ENCODE peak calls at places on chromosomes 3 and 15, in five cellular contexts. Z is kidney, Y is transverse colon, M is heart right ventricle, K is IMR-90. E is an unnamed sample. For H3K36me3, the result is how much of the 10 kb centered on the place peaks cover.

GRCh38 chr3:8436667-8437287 is 64.8 kb upstream of the LMCD1 start:
- DNase-seq in Y (no peak), Z (peak), M (no peak), K (no peak), E (no peak)

GRCh38 chr3:12750658-12751071 is 8.4 kb downstream of the TMEM40 start:
- DNase-seq in K (peak), Z (no peak), Y (no peak), M (no peak), E (no peak)

GRCh38 chr3:126351771-126352475 is 5.3 kb downstream of the KLF15 start:
- DNase-seq in Z (peak), Y (peak), K (no peak), M (no peak), E (peak)

GRCh38 chr3:189530822-189531221 is 100.4 kb upstream of the TP63 start:
- DNase-seq in Z (no peak), M (no peak), K (no peak), Y (no peak), E (no peak)

GRCh38 chr3:106840319-106840718 is 536.9 kb upstream of the CCDC54 start:
- DNase-seq in K (no peak), Z (no peak), Y (no peak), M (no peak), E (no peak)

GRCh38 chr15:95596487-95596886 is 734.0 kb upstream of the NR2F2 start:
- DNase-seq in K (no peak), Y (no peak), M (no peak), Z (peak), E (no peak)

GRCh38 chr3:123031051-123031450 is 3.5 kb upstream of the SEMA5B start:
- DNase-seq in Z (no peak), K (no peak), Y (no peak), M (no peak), E (no peak)

GRCh38 chr3:160450846-160451245 is 1.3 kb upstream of the TRIM59 start:
- DNase-seq in M (no peak), Z (no peak), Y (no peak), K (peak), E (no peak)

GRCh38 chr15:62392411-62392810 is 227.3 kb upstream of the C2CD4B start:
- DNase-seq in Y (peak), M (peak), K (peak), Z (no peak), E (peak)

GRCh38 chr3:31364711-31365110 is 168.0 kb upstream of the STT3B start:
- DNase-seq in K (peak), M (no peak), Z (no peak), Y (no peak), E (no peak)

GRCh38 chr3:4988815-4989648 is 9.8 kb downstream of the BHLHE40 start:
- DNase-seq in Z (peak), K (peak), Y (peak), M (no peak), E (peak)

GRCh38 chr3:160448845-160449659 is 534 bp downstream of the TRIM59 start:
- DNase-seq in K (peak), M (peak), Z (peak), Y (no peak), E (no peak)

GRCh38 chr3:72232777-72233176 is 447.8 kb upstream of the PROK2 start:
- DNase-seq in K (no peak), Y (no peak), M (no peak), Z (no peak), E (no peak)

GRCh38 chr3:139204756-139205155 is 139.1 kb upstream of the MRPS22 start:
- DNase-seq in Y (no peak), K (peak), M (no peak), Z (no peak), E (no peak)

GRCh38 chr3:57152150-57152549 is 13.0 kb downstream of the IL17RD start:
- DNase-seq in K (no peak), Y (no peak), Z (no peak), M (peak), E (no peak)

GRCh38 chr3:150265305-150265704 is 142.8 kb upstream of the TSC22D2 start:
- DNase-seq in M (no peak), K (no peak), Z (no peak), Y (no peak), E (no peak)

GRCh38 chr15:74202461-74203401 is at the start of gene STRA6:
- DNase-seq in Y (no peak), Z (no peak), K (no peak), M (no peak), E (no peak)

GRCh38 chr15:40279437-40280141 is 3.3 kb downstream of the ANKRD63 start:
- DNase-seq in K (no peak), Z (no peak), Y (peak), M (peak), E (peak)

GRCh38 chr3:13882876-13883275 is 3.0 kb upstream of the WNT7A start:
- DNase-seq in Y (no peak), K (no peak), Z (no peak), M (no peak), E (no peak)

DNA sequence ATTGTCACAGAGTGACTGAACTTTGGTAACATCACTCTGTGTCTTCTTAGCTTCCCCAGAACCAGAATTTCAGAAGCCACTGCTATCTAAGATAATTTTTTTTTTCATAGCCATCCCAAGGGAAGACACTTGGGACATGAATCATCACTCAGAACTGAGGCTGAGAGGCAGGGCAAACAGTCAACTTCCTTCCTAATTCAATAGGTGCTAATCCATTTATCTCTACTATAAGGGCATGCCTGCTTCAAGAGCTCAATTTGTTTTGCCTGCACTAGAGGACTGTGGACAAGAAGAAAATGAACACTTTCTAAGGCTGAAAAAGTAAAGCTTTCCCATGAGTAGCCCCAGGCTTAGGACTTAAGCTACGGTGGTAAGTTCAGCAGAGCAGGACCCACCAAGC is 56.7 kb upstream of the MYRIP start:
- DNase-seq in Y (no peak), Z (no peak), K (no peak), M (no peak), E (no peak)
- H3K36me3 ChIP-seq in Y (under half), Z (under half), K (under half), M (under half), E (under half)

DNA sequence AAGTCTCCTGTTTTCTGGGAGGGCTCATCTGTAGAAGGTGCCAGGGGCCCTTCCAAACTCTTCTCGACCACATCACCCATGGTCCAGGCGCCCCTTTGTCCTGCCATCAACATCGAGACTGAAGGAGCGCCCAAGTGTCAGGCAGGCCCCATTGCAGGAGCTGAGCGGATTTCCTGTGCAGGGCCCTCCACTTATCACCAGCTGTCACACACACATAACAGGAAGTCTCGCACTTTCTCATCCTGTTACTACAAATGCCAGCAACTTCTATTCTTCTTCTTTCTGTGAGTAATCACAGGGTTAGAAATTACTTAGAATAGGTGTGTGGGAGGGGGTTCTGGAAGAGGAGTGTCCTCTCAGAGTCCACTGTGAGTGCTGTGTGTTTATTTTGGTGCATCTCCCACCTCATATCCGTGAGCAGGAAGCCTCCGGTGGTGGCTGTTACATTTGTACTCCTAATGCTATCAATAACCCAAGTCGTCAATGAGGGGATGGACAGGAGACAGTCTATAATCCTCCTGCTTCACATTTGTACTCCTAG is at the start of gene KLHL6:
- DNase-seq in K (no peak), M (peak), Y (peak), Z (peak), E (peak)
- H3K4me3 ChIP-seq in K (no peak), M (peak), Y (no peak), Z (peak), E (no peak)

GRCh38 chr15:101650145-101650544 is 2.0 kb downstream of the TM2D3 start:
- DNase-seq in K (no peak), Y (no peak), Z (no peak), M (no peak), E (no peak)

GRCh38 chr15:101647251-101647650 is 4.9 kb downstream of the TM2D3 start:
- DNase-seq in Z (no peak), Y (no peak), K (no peak), M (no peak), E (no peak)

GRCh38 chr15:101642361-101642760 is 9.8 kb downstream of the TM2D3 start:
- DNase-seq in M (no peak), K (no peak), Z (no peak), Y (no peak), E (no peak)

GRCh38 chr15:101648356-101648755 is 3.8 kb downstream of the TM2D3 start:
- DNase-seq in Z (no peak), K (no peak), Y (no peak), M (no peak), E (no peak)

DNA sequence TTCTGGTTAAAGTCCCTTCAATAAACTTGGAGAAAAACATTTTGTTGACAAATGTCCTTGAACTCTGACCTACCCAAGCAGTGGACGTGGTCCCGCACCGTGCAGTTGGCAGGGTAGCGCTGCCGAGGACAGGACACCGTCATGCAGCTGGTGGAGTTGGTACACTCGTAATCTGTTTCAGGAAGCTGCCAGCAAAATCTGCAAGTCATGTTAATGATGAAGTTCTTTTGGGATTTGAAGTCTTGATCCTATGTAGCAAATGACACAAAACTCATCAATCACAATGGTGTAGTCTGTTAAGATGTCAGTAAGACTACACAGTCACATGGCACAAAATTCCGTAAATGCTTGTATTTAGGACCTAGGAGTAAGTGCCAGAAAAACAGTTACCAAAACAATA is 5.5 kb downstream of the TM2D3 start:
- DNase-seq in M (peak), K (no peak), Y (no peak), Z (no peak), E (no peak)
- H3K36me3 ChIP-seq in M (under half), K (under half), Y (under half), Z (under half), E (under half)

DNA sequence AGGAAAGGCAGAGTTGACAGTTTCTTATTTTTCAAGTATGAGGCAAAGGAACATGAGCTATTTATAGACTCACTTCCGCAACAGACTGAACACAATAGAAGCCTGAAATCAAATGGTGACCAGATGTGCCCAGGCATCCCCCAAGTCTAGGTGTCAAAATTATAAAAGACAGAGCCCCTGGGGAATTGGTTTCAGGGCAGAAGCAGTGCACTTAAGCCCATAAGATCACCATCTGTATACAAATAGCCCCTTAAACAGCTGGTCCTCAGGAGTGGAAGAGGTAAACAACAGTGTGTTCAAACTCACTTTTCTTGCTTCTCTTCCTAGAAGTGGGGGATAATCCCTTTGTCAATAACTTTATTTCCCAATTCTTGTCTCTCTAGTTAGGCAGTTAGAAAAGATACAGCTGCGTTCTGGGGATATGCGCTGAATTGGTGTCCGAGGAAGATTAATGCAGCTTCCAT is 29.9 kb downstream of the STARD9 start:
- DNase-seq in Z (no peak), M (no peak), Y (no peak), K (peak), E (no peak)
- H3K4me3 ChIP-seq in Z (peak), M (no peak), Y (no peak), K (no peak), E (no peak)